ENCODE peak calls at places on chromosomes 5 and 9, in five cellular contexts. L is CD8-positive, alpha-beta T cell; S is AG04450; C is heart left ventricle; U is brain microvascular endothelial cell. O is an unnamed sample.

GRCh38 chr9:130240410-130241197 is 25.0 kb upstream of the HMCN2 start:
- DNase-seq in L (no peak), S (peak), C (peak), U (peak), O (peak)

GRCh38 chr5:1753490-1753889 is 46.1 kb downstream of the MRPL36 start:
- DNase-seq in L (no peak), S (no peak), C (no peak), U (no peak), O (no peak)

GRCh38 chr9:134967547-134967930 is 49.8 kb upstream of the FCN1 start:
- DNase-seq in L (no peak), S (no peak), C (no peak), U (no peak), O (no peak)

GRCh38 chr9:130023994-130024596 is 18.9 kb downstream of the FNBP1 start:
- DNase-seq in L (no peak), S (no peak), C (no peak), U (no peak), O (no peak)

GRCh38 chr5:93359296-93359957 is 221.6 kb downstream of the NR2F1-AS1 start:
- DNase-seq in L (no peak), S (peak), C (no peak), U (peak), O (peak)

GRCh38 chr5:124566875-124567450 is 179.5 kb downstream of the ZNF608 start:
- DNase-seq in L (no peak), S (no peak), C (no peak), U (no peak), O (no peak)

GRCh38 chr9:124600407-124600806 is 93.2 kb upstream of the NR5A1 start:
- DNase-seq in L (no peak), S (no peak), C (no peak), U (no peak), O (no peak)

GRCh38 chr5:56319281-56320242 is 86.4 kb upstream of the ANKRD55 start:
- DNase-seq in L (no peak), S (peak), C (peak), U (no peak), O (peak)

GRCh38 chr5:19880430-19880829 is 107.6 kb downstream of the CDH18 start:
- DNase-seq in L (no peak), S (no peak), C (no peak), U (no peak), O (no peak)

GRCh38 chr9:137645211-137645610 is 26.4 kb downstream of the EHMT1 start:
- DNase-seq in L (no peak), S (no peak), C (no peak), U (no peak), O (no peak)

GRCh38 chr9:10875752-10876151 is 262.9 kb upstream of the PTPRD start:
- DNase-seq in L (no peak), S (no peak), C (no peak), U (peak), O (peak)

GRCh38 chr9:111752455-111752854 is 42.3 kb downstream of the SHOC1 start:
- DNase-seq in L (no peak), S (no peak), C (no peak), U (no peak), O (no peak)

GRCh38 chr5:144328980-144329379 is 158.3 kb downstream of the KCTD16 start:
- DNase-seq in L (no peak), S (no peak), C (no peak), U (no peak), O (no peak)

GRCh38 chr9:112120471-112120925 is 54.6 kb downstream of the SUSD1 start:
- DNase-seq in L (no peak), S (no peak), C (no peak), U (no peak), O (no peak)

GRCh38 chr9:22216730-22217160 is 207.6 kb upstream of the CDKN2B start:
- DNase-seq in L (no peak), S (no peak), C (no peak), U (peak), O (no peak)

GRCh38 chr5:3891118-3891517 is 295.5 kb downstream of the IRX1 start:
- DNase-seq in L (no peak), S (no peak), C (no peak), U (no peak), O (no peak)

GRCh38 chr9:21831841-21832509 is 29.5 kb downstream of the MTAP start:
- DNase-seq in L (no peak), S (peak), C (no peak), U (peak), O (peak)

GRCh38 chr9:76082062-76082461 is 191.6 kb downstream of the PCSK5 start:
- DNase-seq in L (no peak), S (no peak), C (no peak), U (no peak), O (no peak)

GRCh38 chr9:76087978-76088377 is 197.5 kb downstream of the PCSK5 start:
- DNase-seq in L (no peak), S (no peak), C (no peak), U (no peak), O (no peak)

GRCh38 chr9:76090330-76090729 is 199.9 kb downstream of the PCSK5 start:
- DNase-seq in L (no peak), S (no peak), C (no peak), U (no peak), O (no peak)

GRCh38 chr9:76086521-76086920 is 196.0 kb downstream of the PCSK5 start:
- DNase-seq in L (no peak), S (no peak), C (no peak), U (no peak), O (no peak)

DNA sequence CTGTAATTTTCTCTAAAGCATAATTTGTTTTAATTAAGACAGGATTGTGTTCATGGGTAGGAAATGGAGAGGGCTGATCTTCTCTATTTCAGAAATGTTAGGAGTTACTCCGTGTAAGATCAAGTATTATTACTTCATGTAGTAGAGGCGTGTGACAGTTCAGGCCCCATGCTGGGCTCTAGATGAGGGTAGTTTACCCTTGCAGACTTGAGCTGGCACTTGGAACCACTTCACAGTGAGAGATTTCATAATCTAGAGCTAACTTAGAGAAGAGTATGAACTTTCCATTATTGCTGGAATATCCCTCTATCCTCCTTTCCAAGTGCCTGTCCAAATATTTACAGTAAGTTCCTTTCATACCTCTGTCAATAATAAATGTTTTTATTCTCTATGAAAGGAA is 195.1 kb downstream of the PCSK5 start:
- DNase-seq in L (no peak), S (no peak), C (no peak), U (no peak), O (no peak)
- H3K27ac ChIP-seq in L (no peak), S (no peak), C (no peak), U (no peak), O (no peak)

DNA sequence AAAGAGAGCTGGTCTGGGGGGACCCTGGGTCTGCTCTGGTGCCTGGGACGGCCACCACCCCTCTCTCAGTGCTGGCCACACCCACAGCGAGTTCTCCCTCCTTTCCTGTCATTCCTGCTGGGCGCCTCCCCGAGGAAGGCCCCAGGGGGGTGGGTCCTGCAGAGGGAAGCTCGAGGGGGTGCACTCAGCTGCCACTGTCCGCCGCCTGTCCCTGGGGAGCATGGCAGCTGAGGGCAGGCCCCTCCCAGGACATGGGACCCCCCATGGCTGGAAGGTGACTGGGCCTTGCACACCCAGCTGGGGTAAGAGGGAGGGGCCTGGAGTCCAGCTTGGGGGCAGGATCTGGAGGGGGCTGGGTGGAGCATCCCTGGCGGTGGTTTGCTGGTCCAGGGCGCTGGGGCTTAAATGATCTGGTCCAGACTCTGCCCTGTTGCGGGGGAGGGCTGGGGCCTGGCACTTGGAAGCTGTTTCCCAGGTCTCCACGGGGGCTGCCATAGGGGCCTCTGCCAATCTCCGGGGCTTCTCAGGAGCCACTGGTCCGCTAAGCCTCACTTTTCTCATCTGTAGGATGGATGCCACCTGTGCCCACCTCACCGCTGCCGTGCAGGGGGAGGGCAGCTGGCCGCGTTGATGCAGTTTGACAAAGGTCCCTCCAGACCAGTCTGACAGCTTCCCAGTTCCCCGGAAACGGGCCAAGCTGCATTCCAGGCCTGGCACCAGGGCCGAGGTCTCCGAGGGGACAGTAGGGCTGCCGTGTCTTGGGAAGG is 6.0 kb upstream of the SLC2A6 start:
- DNase-seq in L (no peak), S (no peak), C (peak), U (no peak), O (no peak)
- TF ChIP-seq CTCF in L (no peak), S (no peak), C (no peak), U (no peak), O (no peak)

GRCh38 chr9:38066907-38067610 is 2.0 kb downstream of the SHB start:
- DNase-seq in L (no peak), S (no peak), C (peak), U (no peak), O (no peak)

GRCh38 chr9:38067611-38067891 is 1.5 kb downstream of the SHB start:
- DNase-seq in L (no peak), S (no peak), C (peak), U (no peak), O (no peak)

GRCh38 chr9:38068866-38069628 is at the start of gene SHB:
- DNase-seq in L (peak), S (no peak), C (peak), U (peak), O (peak)

GRCh38 chr9:38068616-38068865 is 486 bp downstream of the SHB start:
- DNase-seq in L (no peak), S (no peak), C (no peak), U (no peak), O (no peak)

DNA sequence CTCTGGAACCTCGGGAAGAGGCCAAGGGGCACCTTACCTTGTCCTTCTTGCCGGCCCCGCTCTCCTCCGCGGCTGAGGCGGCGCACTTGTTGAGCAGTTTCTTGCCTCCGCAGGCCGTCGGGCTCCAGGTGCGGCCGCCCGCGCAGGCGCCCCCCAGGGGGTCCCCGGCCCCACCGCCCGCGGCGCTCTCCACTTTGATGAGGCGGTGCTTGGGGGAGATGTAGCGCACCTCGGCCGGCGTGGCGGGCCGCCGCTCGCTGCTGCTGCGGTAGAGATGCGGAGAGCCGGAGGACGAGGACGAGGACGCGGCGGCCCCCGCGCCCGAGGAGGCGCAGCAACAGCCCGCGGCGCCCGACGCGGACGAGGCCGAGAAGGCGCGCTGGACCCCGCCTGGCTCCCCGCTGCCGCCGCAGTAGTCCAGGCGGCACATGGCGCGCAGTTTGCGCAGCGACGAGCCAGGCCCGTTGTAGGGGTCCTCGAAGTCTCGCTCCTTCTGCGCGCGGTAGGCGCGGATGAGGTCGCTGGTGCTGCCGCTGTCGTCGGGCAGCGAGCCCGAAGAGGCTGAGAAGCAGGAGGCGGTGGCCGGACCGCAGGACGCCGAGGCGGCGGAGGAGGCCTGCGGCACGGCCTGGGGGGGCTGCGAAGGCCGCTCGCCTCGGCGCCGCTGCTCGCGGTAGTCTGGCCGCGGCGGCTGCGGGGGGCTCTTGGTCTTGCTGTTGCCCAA is 973 bp downstream of the SHB start:
- DNase-seq in L (no peak), S (no peak), C (no peak), U (no peak), O (no peak)
- H3K27ac ChIP-seq in L (no peak), S (peak), C (peak), U (peak), O (peak)

GRCh38 chr5:141343242-141343952 is at the start of gene PCDHGA3:
- DNase-seq in L (no peak), S (no peak), C (peak), U (peak), O (no peak)
- TF ChIP-seq CTCF in L (no peak), S (no peak), C (peak), U (peak), O (peak)

DNA sequence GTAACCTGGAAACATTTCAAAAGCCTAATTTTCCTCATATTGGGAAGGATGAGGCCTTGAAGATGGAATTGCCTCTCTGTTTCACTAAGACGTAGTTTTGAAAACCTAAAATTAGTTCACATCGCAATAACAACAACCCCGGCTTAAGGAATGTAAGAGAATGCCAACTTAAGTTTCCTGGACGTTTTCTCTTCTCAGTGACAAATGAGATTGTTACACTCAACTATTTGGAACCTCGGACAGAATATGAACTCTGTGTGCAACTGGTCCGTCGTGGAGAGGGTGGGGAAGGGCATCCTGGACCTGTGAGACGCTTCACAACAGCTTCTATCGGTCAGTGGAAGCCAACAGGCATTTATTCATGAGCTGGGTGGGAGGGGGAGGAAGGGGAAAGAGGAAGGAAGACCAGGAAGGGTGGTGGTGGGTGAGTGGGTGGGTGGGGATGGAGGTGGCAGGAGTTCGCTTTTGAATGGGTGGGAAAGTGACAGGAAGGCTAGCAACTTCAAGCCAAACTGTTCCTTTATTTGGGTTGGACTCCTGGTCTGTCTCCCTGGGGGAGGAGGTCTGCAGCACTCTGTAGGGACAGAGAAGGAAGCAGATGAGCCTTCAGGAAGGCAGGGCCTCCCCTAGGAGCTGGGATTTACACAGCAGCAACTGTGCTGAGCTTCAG is 83.4 kb downstream of the TEK start:
- DNase-seq in L (no peak), S (no peak), C (peak), U (no peak), O (no peak)
- H3K27ac ChIP-seq in L (no peak), S (no peak), C (peak), U (no peak), O (no peak)

GRCh38 chr5:80479713-80480112 is 8.2 kb upstream of the FAM151B start:
- DNase-seq in L (no peak), S (no peak), C (no peak), U (no peak), O (peak)

GRCh38 chr5:80480354-80480753 is 7.5 kb upstream of the FAM151B start:
- DNase-seq in L (no peak), S (no peak), C (no peak), U (no peak), O (no peak)

GRCh38 chr5:80483636-80484232 is 4.2 kb upstream of the FAM151B start:
- DNase-seq in L (no peak), S (no peak), C (no peak), U (no peak), O (no peak)

DNA sequence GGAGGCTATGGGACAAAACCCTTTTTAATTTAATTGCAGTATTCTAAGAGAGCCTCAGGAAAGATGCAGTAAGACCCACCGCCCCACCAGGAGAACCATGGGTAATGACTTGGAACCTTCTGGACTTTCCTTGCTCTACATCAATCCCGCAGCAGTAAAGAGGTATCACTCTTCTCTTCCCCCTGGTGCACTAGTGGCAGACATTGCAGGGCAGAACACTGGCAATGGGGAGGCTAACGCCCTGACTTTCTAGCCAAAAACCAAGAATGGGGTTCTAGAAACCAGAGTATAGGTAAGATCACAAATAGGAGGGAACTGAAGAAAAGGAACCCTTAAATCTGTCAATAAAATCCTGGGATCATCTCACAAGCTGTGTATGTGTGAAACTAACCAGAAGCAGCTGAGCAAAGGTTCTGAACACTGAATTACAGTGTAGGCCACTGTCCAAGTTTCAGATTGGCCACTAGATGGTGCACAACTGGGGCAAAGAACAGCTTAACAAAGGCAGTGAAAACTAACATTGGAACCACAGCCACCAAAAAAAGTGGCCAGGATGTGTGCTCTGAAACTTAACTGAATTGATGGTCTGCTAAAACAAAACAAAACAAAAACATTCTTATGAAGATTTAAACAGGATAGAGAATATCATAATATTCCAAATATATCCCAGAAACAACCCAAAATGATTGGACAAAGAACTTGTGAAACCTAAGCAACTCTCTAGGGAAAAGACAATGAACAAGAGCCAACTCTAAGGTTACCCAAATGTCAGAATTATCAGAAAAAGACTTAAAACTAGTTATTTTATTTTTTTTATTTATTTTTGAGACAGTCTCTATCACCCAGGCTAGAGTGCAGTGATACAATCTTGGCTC is 6.6 kb upstream of the FAM151B start:
- DNase-seq in L (peak), S (no peak), C (no peak), U (peak), O (peak)
- TF ChIP-seq CTCF in L (no peak), S (peak), C (peak), U (peak), O (peak)

GRCh38 chr5:67974054-67974453 is 241.5 kb upstream of the PIK3R1 start:
- DNase-seq in L (no peak), S (no peak), C (no peak), U (no peak), O (no peak)

GRCh38 chr5:67971223-67971830 is 244.2 kb upstream of the PIK3R1 start:
- DNase-seq in L (no peak), S (peak), C (no peak), U (no peak), O (peak)

GRCh38 chr5:67972027-67972822 is 243.3 kb upstream of the PIK3R1 start:
- DNase-seq in L (no peak), S (no peak), C (no peak), U (no peak), O (no peak)

DNA sequence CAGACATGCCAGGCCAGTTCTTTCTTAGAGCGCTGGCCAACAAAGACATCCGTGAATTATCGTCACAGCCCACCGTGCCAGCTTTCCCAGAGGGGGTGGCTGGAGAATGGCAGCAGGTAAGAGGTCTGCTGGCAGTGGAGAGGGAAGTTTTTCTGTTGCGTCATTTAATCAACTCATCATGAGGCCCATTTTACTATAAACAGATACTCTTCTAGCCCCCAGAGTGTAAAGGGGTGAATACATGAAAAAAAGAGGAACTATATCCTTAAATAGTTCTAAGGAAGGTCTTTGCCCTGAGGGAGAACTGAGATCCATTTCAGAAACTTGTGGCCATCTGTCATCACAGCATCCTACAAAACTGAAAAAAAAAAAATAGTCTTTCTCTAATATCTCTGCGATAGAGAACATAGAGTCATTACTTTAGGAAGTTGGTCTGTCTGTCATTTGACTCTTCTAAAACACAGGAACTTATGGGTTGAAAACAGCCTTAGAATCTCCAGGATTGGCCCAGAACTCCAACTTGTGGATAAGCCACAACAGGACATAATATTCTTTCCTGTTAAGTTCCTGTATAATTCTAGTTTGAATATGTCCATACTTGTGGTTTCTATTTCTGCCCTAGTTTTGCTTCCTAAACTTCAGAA is 238.6 kb upstream of the PIK3R1 start:
- DNase-seq in L (no peak), S (no peak), C (no peak), U (no peak), O (no peak)
- H3K27ac ChIP-seq in L (no peak), S (no peak), C (no peak), U (no peak), O (no peak)